ENCODE peak calls at places on chromosomes 5 and 9, in eight cellular contexts. F is NCI-H2029 treated with DMSO at 0.1 percent for 48 hours; R is RPMI7951; H is HEK293T; A is activated CD8-positive, alpha-beta T cell treated with anti-CD3 and anti-CD28 coated beads, Interleukin-2, amount 10 ng/mL, durations not matched to agents 7 days and 5 days; P is left ventricle myocardium inferior; I is LoVo; D is H7. N is an unnamed sample.

GRCh38 chr5:7146886-7147285 is 249.1 kb upstream of the ADCY2 start:
- DNase-seq in F (no peak), R (no peak), H (no peak), A (no peak), P (no peak), I (no peak), D (no peak), N (no peak)

GRCh38 chr9:136808075-136808780 is 480 bp downstream of the RABL6 start:
- DNase-seq in F (no peak), R (no peak), H (peak; percentile 44), A (peak; percentile 52), P (peak; percentile 16), I (no peak), D (peak; percentile 86), N (no peak)

GRCh38 chr9:134774991-134775540 is 105.5 kb upstream of the FCN2 start:
- DNase-seq in F (no peak), R (no peak), H (no peak), A (no peak), P (no peak), I (no peak), D (no peak), N (no peak)

GRCh38 chr9:1837453-1838084 is 177.6 kb upstream of the SMARCA2 start:
- DNase-seq in F (peak; percentile 11), R (peak; percentile 15), H (peak; percentile 41), A (peak; percentile 23), P (no peak), I (peak; percentile 3), D (peak; percentile 50), N (peak; percentile 18)

GRCh38 chr5:164475339-164475977 is 970.0 kb downstream of the MAT2B start:
- DNase-seq in F (no peak), R (no peak), H (peak; percentile 43), A (no peak), P (no peak), I (peak; percentile 31), D (peak; percentile 19), N (no peak)

GRCh38 chr5:116482394-116482793 is 92.2 kb downstream of the SEMA6A start:
- DNase-seq in F (no peak), R (peak; percentile 50), H (no peak), A (no peak), P (no peak), I (no peak), D (no peak), N (no peak)

GRCh38 chr5:131814990-131815389 is 18.2 kb upstream of the FNIP1 start:
- DNase-seq in F (no peak), R (peak; percentile 86), H (no peak), A (no peak), P (no peak), I (peak; percentile 70), D (peak; percentile 22), N (no peak)

GRCh38 chr9:79776581-79776980 is 204.8 kb downstream of the TLE4 start:
- DNase-seq in F (no peak), R (no peak), H (no peak), A (no peak), P (no peak), I (no peak), D (no peak), N (no peak)

GRCh38 chr5:73812962-73813588 is 187.1 kb downstream of the ARHGEF28 start:
- DNase-seq in F (no peak), R (peak; percentile 24), H (no peak), A (no peak), P (no peak), I (peak; percentile 80), D (no peak), N (no peak)

GRCh38 chr9:110555971-110556370 is 23.6 kb downstream of the SVEP1 start:
- DNase-seq in F (no peak), R (peak; percentile 78), H (no peak), A (no peak), P (peak; percentile 49), I (no peak), D (no peak), N (no peak)

GRCh38 chr9:34084562-34084961 is 35.9 kb upstream of the UBAP2 start:
- DNase-seq in F (no peak), R (peak; percentile 37), H (no peak), A (no peak), P (peak; percentile 30), I (no peak), D (no peak), N (no peak)

N was measured in MV-4-11.